ENCODE peak calls at places on chromosomes 11 and 22, in four cellular contexts. Y is HepG2, J is GM12878, G is K562. S is an unnamed sample.

GRCh38 chr11:117825538-117826359 is 1.2 kb upstream of the FXYD2 start:
- DNase-seq in Y (no peak), G (no peak), J (no peak), S (peak)

GRCh38 chr11:4072668-4073285 is 21.8 kb upstream of the RRM1 start:
- DNase-seq in Y (peak), J (peak), G (peak), S (no peak)

GRCh38 chr11:22711880-22712279 is 45.5 kb downstream of the GAS2 start:
- DNase-seq in J (no peak), G (no peak), Y (no peak), S (no peak)

GRCh38 chr11:84419576-84419975 is 1133.4 kb upstream of the CCDC90B start:
- DNase-seq in G (no peak), Y (no peak), J (no peak), S (no peak)

GRCh38 chr11:100328626-100329340 is 358.3 kb upstream of the ARHGAP42 start:
- DNase-seq in G (no peak), Y (no peak), J (no peak), S (no peak)

GRCh38 chr11:66694056-66694410 is 16.3 kb upstream of the RBM4B start:
- DNase-seq in G (no peak), Y (no peak), J (no peak), S (no peak)

GRCh38 chr11:41189711-41190477 is 269.6 kb downstream of the LRRC4C start:
- DNase-seq in J (no peak), Y (peak), G (no peak), S (no peak)

GRCh38 chr11:96303067-96303466 is 39.9 kb downstream of the MAML2 start:
- DNase-seq in Y (no peak), G (no peak), J (no peak), S (no peak)

GRCh38 chr22:38832005-38832978 is 11.5 kb downstream of the NPTXR start:
- DNase-seq in G (no peak), J (no peak), Y (no peak), S (peak)

GRCh38 chr11:65576232-65576866 is 496 bp downstream of the EHBP1L1 start:
- DNase-seq in G (peak), J (no peak), Y (no peak), S (no peak)

GRCh38 chr11:65576867-65577755 is 1.3 kb downstream of the EHBP1L1 start:
- DNase-seq in G (no peak), J (no peak), Y (peak), S (no peak)

GRCh38 chr11:65574963-65575567 is 788 bp upstream of the EHBP1L1 start:
- DNase-seq in G (peak), J (no peak), Y (no peak), S (no peak)

GRCh38 chr11:65574147-65574962 is 1.5 kb upstream of the EHBP1L1 start:
- DNase-seq in G (peak), Y (peak), J (peak), S (peak)

DNA sequence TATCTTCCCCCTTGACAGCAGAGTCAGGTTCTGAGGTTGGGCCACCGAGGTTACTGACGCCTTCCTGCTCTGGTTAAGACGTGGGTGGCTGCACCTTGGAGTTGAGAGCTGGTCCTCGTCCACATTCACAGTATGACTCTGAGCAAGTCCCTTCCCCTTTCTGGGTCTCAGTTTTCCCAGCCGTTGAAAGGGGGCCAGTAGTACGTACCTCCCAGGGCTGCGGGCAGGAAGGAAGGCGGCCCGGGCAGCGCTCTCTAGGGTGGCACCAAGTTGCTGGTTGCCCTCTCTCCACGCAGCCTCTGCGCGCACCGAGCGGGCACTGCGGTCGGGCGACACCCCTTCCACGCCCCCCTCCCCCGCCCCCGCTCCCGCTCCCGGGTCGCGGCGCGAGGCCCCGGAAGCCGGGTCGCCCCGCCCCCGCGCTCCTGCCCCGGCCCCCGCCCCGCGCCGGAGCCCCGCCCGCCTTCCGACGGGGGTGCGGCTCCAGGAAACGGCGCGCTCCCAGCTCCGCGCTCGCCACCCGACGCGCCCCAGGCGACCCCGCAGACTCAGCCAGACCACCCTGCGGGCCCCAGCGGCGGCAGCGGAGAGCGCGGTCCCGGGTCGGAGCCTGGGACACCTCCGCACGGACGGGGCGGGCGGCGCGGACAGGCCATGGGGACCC is at the start of gene EHBP1L1:
- DNase-seq in G (peak), J (peak), Y (no peak), S (no peak)
- TF ChIP-seq NR2C2 in G (no peak), J (no peak), Y (no peak), S (no peak)

DNA sequence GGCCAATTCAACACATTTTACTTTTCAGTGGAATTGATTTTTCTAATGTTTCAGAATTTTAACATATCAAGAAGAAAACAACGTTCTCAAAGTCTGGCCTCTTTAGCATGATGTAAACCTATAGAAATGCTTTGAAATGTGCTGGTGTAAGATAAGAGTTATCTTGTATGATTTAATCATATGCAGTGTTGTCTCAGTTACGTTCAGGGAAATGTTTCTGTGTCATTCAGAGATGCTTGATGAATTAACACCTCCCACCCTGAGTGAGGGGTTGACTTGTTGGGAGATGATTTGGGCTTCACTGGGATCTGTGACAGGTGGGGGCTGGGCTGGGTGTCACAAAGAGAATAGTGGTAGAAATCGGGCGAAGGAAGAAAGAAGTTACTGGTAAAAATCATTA is 15.7 kb upstream of the MYO18B start:
- DNase-seq in G (peak), Y (no peak), J (no peak), S (no peak)
- TF ChIP-seq ETV6 in G (no peak), Y (no peak), J (no peak), S (no peak)

DNA sequence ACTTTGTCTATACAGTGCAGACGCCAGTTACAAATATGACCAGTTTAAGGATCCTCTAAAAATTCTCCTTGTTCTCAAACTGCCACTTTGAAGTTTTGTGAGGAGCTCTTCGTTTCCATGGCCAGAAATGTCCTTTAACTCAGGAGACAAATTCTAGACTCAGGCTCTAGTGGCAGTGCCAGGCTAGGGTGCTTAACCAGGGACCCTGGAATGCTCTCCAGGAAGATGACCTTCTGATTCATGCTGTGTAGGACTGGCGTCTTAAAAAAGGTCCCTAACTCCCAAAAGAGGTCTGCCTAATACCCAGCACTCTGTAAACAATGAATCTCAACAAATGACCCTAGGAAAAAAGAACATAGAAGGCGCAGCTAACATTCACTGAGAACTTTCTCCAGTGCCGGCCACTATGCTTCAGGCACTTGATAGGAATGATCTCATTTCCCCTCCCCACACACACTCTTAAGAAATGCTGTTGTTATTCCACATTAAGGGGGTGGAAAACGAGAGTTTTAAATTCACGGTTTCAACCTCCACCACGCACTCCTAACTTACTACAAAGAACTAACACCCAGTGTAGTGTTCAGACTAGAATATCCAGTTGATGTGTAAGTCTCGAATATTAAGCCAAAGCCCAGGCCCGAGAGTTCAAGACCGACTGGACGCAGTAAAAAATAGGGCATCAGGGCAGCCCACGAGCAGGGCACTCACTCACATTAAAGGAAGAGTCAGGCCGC is 763 bp downstream of the NXF1 start:
- DNase-seq in G (no peak), Y (no peak), J (no peak), S (no peak)
- TF ChIP-seq TCF7 in G (no peak), Y (no peak), J (peak), S (no peak)

DNA sequence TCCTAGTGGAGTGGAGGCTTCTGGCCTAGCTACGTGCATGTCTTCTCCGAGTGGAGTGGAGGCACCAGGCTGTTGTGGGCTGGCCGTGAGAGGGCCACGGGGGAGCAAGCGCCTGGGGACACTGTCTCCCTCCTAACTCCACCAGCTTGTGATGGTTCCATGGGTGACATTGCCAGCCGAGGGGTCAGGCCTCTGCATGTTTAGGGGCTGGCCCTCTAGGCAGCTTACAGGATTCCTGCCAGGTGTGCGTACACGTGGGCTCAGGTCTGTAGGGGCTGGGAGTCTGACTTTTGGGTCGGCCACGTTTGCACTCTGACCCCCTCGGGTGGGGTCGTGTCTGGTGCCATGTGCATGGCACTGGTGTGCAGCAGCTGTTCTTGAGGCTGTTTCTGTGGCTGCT is 31.6 kb downstream of the TBC1D22A start:
- DNase-seq in Y (no peak), G (no peak), J (no peak), S (no peak)
- TF ChIP-seq NR2C2 in Y (no peak), G (no peak), J (no peak), S (no peak)

GRCh38 chr11:116373545-116373944 is 399.2 kb downstream of the BUD13 start:
- DNase-seq in J (no peak), Y (no peak), G (no peak), S (no peak)

GRCh38 chr11:116376547-116376946 is 396.2 kb downstream of the BUD13 start:
- DNase-seq in J (no peak), G (no peak), Y (peak), S (no peak)

GRCh38 chr11:116374085-116374484 is 398.7 kb downstream of the BUD13 start:
- DNase-seq in J (no peak), G (no peak), Y (no peak), S (no peak)

GRCh38 chr11:116375221-116375620 is 397.6 kb downstream of the BUD13 start:
- DNase-seq in Y (peak), J (no peak), G (no peak), S (no peak)

GRCh38 chr11:116376054-116376453 is 396.7 kb downstream of the BUD13 start:
- DNase-seq in J (no peak), Y (no peak), G (no peak), S (no peak)
- TF ChIP-seq ETV6 in J (no peak), Y (no peak), G (no peak), S (no peak)

S was measured in WTC11.